ENCODE peak calls at places on chromosomes 16 and 17, in eight cellular contexts. C is A549; J is GM20000; Q is OCI-M1; D is CD4-positive, alpha-beta T cell; N is gastrocnemius medialis; X is osteocyte; H is stimulated activated CD4-positive, alpha-beta T cell treated with anti-CD3 and anti-CD28 coated beads, Interleukin-1b, Interleukin-23, amount 100 ng/mL, for 1 hour. I is an unnamed sample.

GRCh38 chr16:83738926-83739503 is 68.8 kb upstream of the HSBP1 start:
- DNase-seq in D (no peak), H (no peak), N (no peak), J (no peak), X (no peak), C (no peak), Q (no peak), I (no peak)

GRCh38 chr17:14317383-14317782 is 16.5 kb downstream of the HS3ST3B1 start:
- DNase-seq in N (no peak), D (no peak), X (no peak), C (no peak), H (no peak), Q (no peak), J (no peak), I (no peak)

GRCh38 chr16:64641343-64641742 is 480.5 kb downstream of the CDH11 start:
- DNase-seq in N (no peak), H (no peak), Q (no peak), J (no peak), X (no peak), D (no peak), C (no peak), I (no peak)

GRCh38 chr17:82213251-82214011 is 789 bp upstream of the CCDC57 start:
- DNase-seq in H (peak), D (no peak), Q (peak), N (peak), X (peak), J (peak), C (peak), I (peak)

GRCh38 chr16:73459586-73459985 is 411.7 kb upstream of the ZFHX3 start:
- DNase-seq in Q (no peak), H (no peak), N (no peak), X (peak), D (no peak), C (no peak), J (no peak), I (no peak)

GRCh38 chr16:14302031-14302398 is 230.9 kb downstream of the MRTFB start:
- DNase-seq in D (no peak), N (peak), H (no peak), Q (peak), J (peak), C (peak), X (no peak), I (no peak)

GRCh38 chr16:53132406-53132805 is 77.6 kb downstream of the CHD9 start:
- DNase-seq in D (no peak), Q (peak), J (no peak), H (no peak), X (no peak), N (no peak), C (no peak), I (no peak)

GRCh38 chr17:65278050-65278819 is 141.1 kb downstream of the RGS9 start:
- DNase-seq in H (no peak), C (peak), N (peak), J (no peak), X (peak), Q (peak), D (no peak), I (no peak)

GRCh38 chr17:67520282-67520906 is 143.3 kb downstream of the PITPNC1 start:
- DNase-seq in C (no peak), N (peak), H (no peak), X (no peak), D (no peak), Q (no peak), J (no peak), I (no peak)

GRCh38 chr17:42389135-42389417 is 834 bp upstream of the STAT3 start:
- DNase-seq in C (no peak), Q (no peak), D (no peak), J (no peak), H (no peak), N (no peak), X (no peak), I (no peak)

GRCh38 chr17:28372203-28372944 is 880 bp downstream of the SARM1 start:
- DNase-seq in D (no peak), N (no peak), H (no peak), X (no peak), Q (no peak), J (no peak), C (no peak), I (peak)

GRCh38 chr17:57453841-57454240 is 197.5 kb downstream of the MSI2 start:
- DNase-seq in Q (no peak), N (no peak), C (no peak), J (no peak), H (no peak), X (no peak), D (no peak), I (no peak)

GRCh38 chr17:16013943-16014407 is 14.4 kb downstream of the TTC19 start:
- DNase-seq in D (no peak), J (no peak), X (no peak), Q (no peak), N (no peak), C (peak), H (no peak), I (no peak)

GRCh38 chr17:20994779-20995149 is 48.0 kb downstream of the USP22 start:
- DNase-seq in N (no peak), J (no peak), D (no peak), X (no peak), C (no peak), H (no peak), Q (no peak), I (no peak)

GRCh38 chr17:4297351-4297750 is 33.6 kb upstream of the ANKFY1 start:
- DNase-seq in X (no peak), C (no peak), N (no peak), D (no peak), J (no peak), H (no peak), Q (no peak), I (no peak)

GRCh38 chr17:48543854-48544355 is 1.0 kb downstream of the HOXB2 start:
- DNase-seq in X (no peak), Q (peak), C (no peak), H (peak), J (peak), D (no peak), N (no peak), I (no peak)

GRCh38 chr16:85225291-85225690 is 113.0 kb upstream of the CIBAR2 start:
- DNase-seq in Q (no peak), J (no peak), D (no peak), C (no peak), X (no peak), N (no peak), H (no peak), I (no peak)

GRCh38 chr17:15409721-15410247 is 57.6 kb downstream of the CDRT4 start:
- DNase-seq in N (peak), C (no peak), D (no peak), X (no peak), Q (no peak), H (no peak), J (no peak), I (peak)

GRCh38 chr17:82088838-82089722 is 9.0 kb downstream of the FASN start:
- DNase-seq in N (no peak), C (no peak), D (no peak), H (no peak), Q (no peak), J (no peak), X (no peak), I (peak)

GRCh38 chr16:81937305-81938038 is 73.8 kb downstream of the SDR42E1 start:
- DNase-seq in Q (no peak), X (no peak), C (no peak), D (no peak), J (no peak), H (no peak), N (no peak), I (no peak)

GRCh38 chr17:2068589-2069051 is 13.7 kb downstream of the HIC1 start:
- DNase-seq in Q (no peak), H (no peak), J (no peak), X (no peak), N (no peak), D (no peak), C (no peak), I (peak)

GRCh38 chr17:30378191-30378796 is 433 bp upstream of the CPD start:
- DNase-seq in C (no peak), X (no peak), N (peak), J (peak), H (peak), Q (no peak), D (peak), I (peak)

GRCh38 chr16:9816644-9817043 is 365.6 kb downstream of the GRIN2A start:
- DNase-seq in D (no peak), C (no peak), Q (no peak), X (no peak), H (no peak), J (no peak), N (no peak), I (no peak)

GRCh38 chr17:63232565-63233310 is 213.4 kb downstream of the CYB561 start:
- DNase-seq in Q (no peak), X (no peak), H (no peak), N (no peak), C (no peak), J (no peak), D (no peak), I (no peak)

GRCh38 chr16:80591071-80591935 is 50.5 kb downstream of the DYNLRB2 start:
- DNase-seq in X (no peak), N (no peak), Q (no peak), J (no peak), H (no peak), C (no peak), D (no peak), I (no peak)

GRCh38 chr17:29195465-29196081 is 15.4 kb upstream of the MYO18A start:
- DNase-seq in N (no peak), X (no peak), C (no peak), Q (peak), D (no peak), J (peak), H (no peak), I (no peak)

GRCh38 chr16:58492735-58493134 is 7.2 kb upstream of the NDRG4 start:
- DNase-seq in C (no peak), J (no peak), D (no peak), X (no peak), Q (peak), N (no peak), H (no peak), I (no peak)

GRCh38 chr16:13120557-13120956 is 219.2 kb downstream of the SHISA9 start:
- DNase-seq in C (no peak), X (no peak), D (no peak), H (no peak), Q (no peak), N (no peak), J (no peak), I (no peak)

GRCh38 chr17:57154896-57155295 is 69.8 kb downstream of the AKAP1 start:
- DNase-seq in D (no peak), J (no peak), C (no peak), H (no peak), N (no peak), Q (no peak), X (no peak), I (no peak)

GRCh38 chr17:6387442-6387841 is 47.5 kb downstream of the AIPL1 start:
- DNase-seq in H (no peak), Q (no peak), C (no peak), D (no peak), J (no peak), N (no peak), X (no peak), I (no peak)

GRCh38 chr17:15651583-15652110 is 32.1 kb upstream of the FBXW10B start:
- DNase-seq in J (peak), C (peak), X (peak), N (peak), H (no peak), D (peak), Q (peak), I (peak)

GRCh38 chr16:81088836-81089235 is 7.4 kb downstream of the GCSH start:
- DNase-seq in X (no peak), N (no peak), D (no peak), C (no peak), Q (no peak), H (no peak), J (no peak), I (no peak)